ENCODE peak calls at places on chromosome X, in eight cellular contexts. One of them, this sample, is unnamed.

GRCh38 chrX:53732797-53733196 is 46.3 kb upstream of the HUWE1 start:
- DNase-seq in thoracic aorta: no peak
- DNase-seq in ascending aorta: no peak
- DNase-seq in left lung: no peak
- DNase-seq in transverse colon: no peak
- DNase-seq in HL-60: no peak
- DNase-seq in OCI-LY7: no peak
- DNase-seq in dorsolateral prefrontal cortex: no peak
- DNase-seq in this sample: no peak

GRCh38 chrX:1582686-1583437 is 8.5 kb upstream of the AKAP17A start:
- DNase-seq in ascending aorta: no peak
- DNase-seq in OCI-LY7: peak
- DNase-seq in thoracic aorta: no peak
- DNase-seq in HL-60: peak
- DNase-seq in transverse colon: no peak
- DNase-seq in left lung: peak
- DNase-seq in dorsolateral prefrontal cortex: no peak
- DNase-seq in this sample: no peak

GRCh38 chrX:104913348-104913747 is 307.1 kb downstream of the TEX13A start:
- DNase-seq in thoracic aorta: no peak
- DNase-seq in dorsolateral prefrontal cortex: no peak
- DNase-seq in transverse colon: no peak
- DNase-seq in HL-60: no peak
- DNase-seq in left lung: no peak
- DNase-seq in ascending aorta: no peak
- DNase-seq in OCI-LY7: peak
- DNase-seq in this sample: no peak

GRCh38 chrX:111098874-111099273 is 2.9 kb downstream of the PAK3 start:
- DNase-seq in OCI-LY7: peak
- DNase-seq in thoracic aorta: no peak
- DNase-seq in HL-60: peak
- DNase-seq in transverse colon: peak
- DNase-seq in ascending aorta: no peak
- DNase-seq in dorsolateral prefrontal cortex: peak
- DNase-seq in left lung: peak
- DNase-seq in this sample: no peak

GRCh38 chrX:48508400-48509244 is at the start of gene PORCN:
- DNase-seq in HL-60: peak
- DNase-seq in ascending aorta: peak
- DNase-seq in thoracic aorta: no peak
- DNase-seq in transverse colon: peak
- DNase-seq in OCI-LY7: peak
- DNase-seq in dorsolateral prefrontal cortex: peak
- DNase-seq in left lung: peak
- DNase-seq in this sample: peak

GRCh38 chrX:15391850-15392249 is 7.6 kb upstream of the VEGFD start:
- DNase-seq in HL-60: no peak
- DNase-seq in ascending aorta: no peak
- DNase-seq in OCI-LY7: no peak
- DNase-seq in left lung: no peak
- DNase-seq in dorsolateral prefrontal cortex: no peak
- DNase-seq in thoracic aorta: no peak
- DNase-seq in transverse colon: no peak
- DNase-seq in this sample: no peak

GRCh38 chrX:66632986-66633385 is 5.9 kb downstream of the EDA2R start:
- DNase-seq in ascending aorta: no peak
- DNase-seq in dorsolateral prefrontal cortex: no peak
- DNase-seq in thoracic aorta: no peak
- DNase-seq in OCI-LY7: no peak
- DNase-seq in transverse colon: no peak
- DNase-seq in left lung: no peak
- DNase-seq in HL-60: no peak
- DNase-seq in this sample: no peak

GRCh38 chrX:72308566-72309296 is 3.0 kb upstream of the CITED1 start:
- DNase-seq in ascending aorta: no peak
- DNase-seq in OCI-LY7: no peak
- DNase-seq in dorsolateral prefrontal cortex: no peak
- DNase-seq in HL-60: peak
- DNase-seq in thoracic aorta: no peak
- DNase-seq in transverse colon: peak
- DNase-seq in left lung: peak
- DNase-seq in this sample: no peak

GRCh38 chrX:49226946-49227345 is 6.2 kb downstream of the CACNA1F start:
- DNase-seq in ascending aorta: no peak
- DNase-seq in thoracic aorta: no peak
- DNase-seq in dorsolateral prefrontal cortex: no peak
- DNase-seq in left lung: no peak
- DNase-seq in HL-60: no peak
- DNase-seq in OCI-LY7: no peak
- DNase-seq in transverse colon: no peak
- DNase-seq in this sample: no peak

GRCh38 chrX:146448791-146449190 is 360.8 kb upstream of the CXorf51B start:
- DNase-seq in dorsolateral prefrontal cortex: no peak
- DNase-seq in thoracic aorta: no peak
- DNase-seq in left lung: no peak
- DNase-seq in ascending aorta: no peak
- DNase-seq in transverse colon: no peak
- DNase-seq in HL-60: no peak
- DNase-seq in OCI-LY7: no peak
- DNase-seq in this sample: no peak

GRCh38 chrX:150365051-150365952 is 2.2 kb downstream of the MAMLD1 start:
- DNase-seq in dorsolateral prefrontal cortex: peak
- DNase-seq in OCI-LY7: no peak
- DNase-seq in transverse colon: peak
- DNase-seq in thoracic aorta: no peak
- DNase-seq in HL-60: peak
- DNase-seq in ascending aorta: no peak
- DNase-seq in left lung: peak
- DNase-seq in this sample: peak

GRCh38 chrX:100368167-100368566 is 41.9 kb downstream of the PCDH19 start:
- DNase-seq in transverse colon: no peak
- DNase-seq in thoracic aorta: no peak
- DNase-seq in left lung: no peak
- DNase-seq in OCI-LY7: peak
- DNase-seq in HL-60: peak
- DNase-seq in ascending aorta: no peak
- DNase-seq in dorsolateral prefrontal cortex: no peak
- DNase-seq in this sample: no peak

GRCh38 chrX:110251961-110252360 is 65.9 kb downstream of the AMMECR1 start:
- DNase-seq in HL-60: no peak
- DNase-seq in transverse colon: no peak
- DNase-seq in thoracic aorta: no peak
- DNase-seq in OCI-LY7: no peak
- DNase-seq in dorsolateral prefrontal cortex: no peak
- DNase-seq in left lung: no peak
- DNase-seq in ascending aorta: no peak
- DNase-seq in this sample: no peak

GRCh38 chrX:10048076-10048475 is 80.9 kb downstream of the CLDN34 start:
- DNase-seq in dorsolateral prefrontal cortex: no peak
- DNase-seq in HL-60: no peak
- DNase-seq in left lung: no peak
- DNase-seq in OCI-LY7: no peak
- DNase-seq in thoracic aorta: no peak
- DNase-seq in ascending aorta: no peak
- DNase-seq in transverse colon: no peak
- DNase-seq in this sample: no peak

GRCh38 chrX:6813836-6814370 is 279.0 kb upstream of the VCX3A start:
- DNase-seq in HL-60: no peak
- DNase-seq in thoracic aorta: no peak
- DNase-seq in dorsolateral prefrontal cortex: no peak
- DNase-seq in OCI-LY7: no peak
- DNase-seq in ascending aorta: no peak
- DNase-seq in left lung: no peak
- DNase-seq in transverse colon: no peak
- DNase-seq in this sample: no peak

GRCh38 chrX:150805736-150806135 is 92.7 kb downstream of the CD99L2 start:
- DNase-seq in OCI-LY7: no peak
- DNase-seq in HL-60: no peak
- DNase-seq in thoracic aorta: no peak
- DNase-seq in dorsolateral prefrontal cortex: no peak
- DNase-seq in transverse colon: no peak
- DNase-seq in left lung: no peak
- DNase-seq in ascending aorta: no peak
- DNase-seq in this sample: no peak

GRCh38 chrX:42385730-42386129 is 392.2 kb downstream of the PPP1R2C start:
- DNase-seq in dorsolateral prefrontal cortex: no peak
- DNase-seq in OCI-LY7: no peak
- DNase-seq in ascending aorta: no peak
- DNase-seq in transverse colon: no peak
- DNase-seq in left lung: no peak
- DNase-seq in HL-60: no peak
- DNase-seq in thoracic aorta: no peak
- DNase-seq in this sample: no peak

GRCh38 chrX:136525738-136526606 is 6.0 kb upstream of the VGLL1 start:
- DNase-seq in dorsolateral prefrontal cortex: no peak
- DNase-seq in ascending aorta: no peak
- DNase-seq in OCI-LY7: no peak
- DNase-seq in HL-60: no peak
- DNase-seq in left lung: no peak
- DNase-seq in transverse colon: peak
- DNase-seq in thoracic aorta: peak
- DNase-seq in this sample: peak

GRCh38 chrX:31423575-31424284 is 351.9 kb upstream of the FTHL17 start:
- DNase-seq in ascending aorta: no peak
- DNase-seq in OCI-LY7: peak
- DNase-seq in HL-60: peak
- DNase-seq in transverse colon: peak
- DNase-seq in left lung: no peak
- DNase-seq in thoracic aorta: no peak
- DNase-seq in dorsolateral prefrontal cortex: no peak
- DNase-seq in this sample: no peak

DNA sequence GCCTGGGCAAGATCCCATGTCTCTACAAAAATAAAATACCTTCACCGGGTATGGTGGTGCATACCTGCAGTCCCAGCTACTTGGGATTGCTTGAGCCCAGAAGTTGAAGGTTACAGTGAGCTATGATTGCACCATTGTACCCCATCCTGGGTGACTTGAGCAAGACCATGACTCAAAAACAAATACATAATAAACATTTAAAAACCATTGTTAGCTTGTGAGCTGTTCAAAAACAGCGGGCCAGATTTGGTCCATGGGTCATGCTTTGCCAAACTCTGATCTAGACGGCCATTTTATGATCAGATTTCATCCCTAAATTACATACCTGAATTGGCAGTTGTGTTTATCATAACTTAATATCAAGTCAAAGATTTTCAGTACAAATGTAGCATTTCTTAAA is 76.0 kb upstream of the GPM6B start:
- DNase-seq in left lung: no peak
- DNase-seq in HL-60: no peak
- DNase-seq in transverse colon: no peak
- DNase-seq in OCI-LY7: no peak
- DNase-seq in dorsolateral prefrontal cortex: no peak
- DNase-seq in thoracic aorta: no peak
- DNase-seq in ascending aorta: no peak
- DNase-seq in this sample: no peak
- TF ChIP-seq CTCF in left lung: no peak
- TF ChIP-seq CTCF in HL-60: no peak
- TF ChIP-seq CTCF in transverse colon: no peak
- TF ChIP-seq CTCF in OCI-LY7: no peak
- TF ChIP-seq CTCF in dorsolateral prefrontal cortex: no peak
- TF ChIP-seq CTCF in thoracic aorta: no peak
- TF ChIP-seq CTCF in ascending aorta: no peak
- TF ChIP-seq CTCF in this sample: no peak

DNA sequence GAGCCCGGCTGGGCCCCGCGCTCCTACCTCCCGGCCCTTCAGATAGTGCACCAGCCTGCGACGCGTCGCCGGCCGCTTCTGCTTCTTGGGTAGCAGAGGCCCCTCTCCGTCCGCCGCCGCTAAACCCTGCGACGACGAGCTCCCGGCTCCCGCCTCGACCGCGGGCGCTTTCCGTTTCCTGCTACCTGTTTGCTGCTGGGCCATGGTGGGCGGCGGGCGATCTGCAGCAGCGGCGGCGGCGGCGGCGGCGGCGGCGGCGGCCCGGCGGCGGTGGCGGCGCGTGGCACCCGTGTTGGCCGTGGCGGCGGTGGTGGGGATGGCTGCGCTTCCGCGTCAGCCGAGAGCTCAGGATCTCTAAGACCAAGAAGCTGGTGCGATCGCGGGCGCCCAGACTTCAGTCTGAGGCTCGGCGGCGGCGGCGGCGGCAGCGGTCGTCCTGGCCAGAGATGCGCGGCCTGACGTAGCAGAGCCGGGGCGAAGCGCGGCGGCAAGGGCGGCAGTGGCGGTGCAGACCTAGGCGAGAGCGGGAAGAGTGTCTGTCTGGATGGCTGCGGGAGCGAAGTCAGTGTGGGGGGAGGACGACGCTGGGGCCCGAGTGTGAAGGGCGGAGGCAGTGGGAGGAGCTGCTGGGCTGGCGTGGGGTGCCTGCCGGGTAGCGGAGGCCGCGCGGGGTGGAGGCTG is at the start of gene DCAF12L2:
- DNase-seq in transverse colon: no peak
- DNase-seq in ascending aorta: no peak
- DNase-seq in thoracic aorta: no peak
- DNase-seq in HL-60: no peak
- DNase-seq in dorsolateral prefrontal cortex: no peak
- DNase-seq in OCI-LY7: no peak
- DNase-seq in left lung: peak
- DNase-seq in this sample: no peak
- H3K4me3 ChIP-seq in transverse colon: peak
- H3K4me3 ChIP-seq in ascending aorta: peak
- H3K4me3 ChIP-seq in thoracic aorta: peak
- H3K4me3 ChIP-seq in HL-60: no peak
- H3K4me3 ChIP-seq in dorsolateral prefrontal cortex: peak
- H3K4me3 ChIP-seq in OCI-LY7: no peak
- H3K4me3 ChIP-seq in left lung: no peak
- H3K4me3 ChIP-seq in this sample: peak

DNA sequence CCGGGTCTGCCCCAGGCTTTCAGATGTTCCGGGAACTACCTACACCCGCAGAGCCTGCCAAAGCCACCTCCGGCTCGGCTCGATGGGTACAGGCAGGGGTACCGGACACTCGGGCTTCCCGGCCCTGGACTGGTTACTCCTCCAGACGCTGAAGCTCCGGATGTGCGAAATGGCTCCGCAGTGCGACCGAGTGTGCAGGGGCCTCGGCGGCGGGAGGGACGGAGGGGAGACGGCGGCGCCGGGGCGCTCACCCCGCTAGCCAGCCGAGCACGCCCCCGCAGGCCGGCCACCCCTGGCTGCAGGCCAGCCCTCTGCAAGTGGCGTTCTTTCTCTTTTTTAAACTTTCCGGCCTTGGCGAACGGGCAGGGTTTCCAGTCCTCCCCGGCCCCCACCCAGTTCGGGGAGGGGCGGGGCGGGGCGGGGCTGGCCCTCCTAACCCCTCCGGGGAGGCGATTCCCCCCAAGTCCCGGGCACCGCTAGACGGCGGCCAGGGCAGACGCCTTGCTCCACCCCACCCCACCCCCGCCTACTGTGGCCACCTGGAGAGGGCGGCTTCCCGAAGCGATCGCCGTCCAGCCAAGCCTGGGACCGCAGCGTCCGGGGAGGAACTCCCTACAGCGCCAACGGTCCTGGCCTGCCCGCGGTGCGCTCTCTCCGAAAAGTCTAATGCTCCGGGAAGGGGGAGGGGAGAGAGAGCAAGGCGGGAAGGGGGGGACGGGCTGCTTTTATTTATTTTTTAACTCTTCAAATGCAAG is 7.5 kb downstream of the BCOR start:
- DNase-seq in HL-60: no peak
- DNase-seq in OCI-LY7: peak
- DNase-seq in transverse colon: peak
- DNase-seq in thoracic aorta: no peak
- DNase-seq in ascending aorta: no peak
- DNase-seq in dorsolateral prefrontal cortex: no peak
- DNase-seq in left lung: peak
- DNase-seq in this sample: no peak
- H3K27ac ChIP-seq in HL-60: no peak
- H3K27ac ChIP-seq in OCI-LY7: no peak
- H3K27ac ChIP-seq in transverse colon: peak
- H3K27ac ChIP-seq in thoracic aorta: peak
- H3K27ac ChIP-seq in ascending aorta: peak
- H3K27ac ChIP-seq in dorsolateral prefrontal cortex: no peak
- H3K27ac ChIP-seq in left lung: no peak
- H3K27ac ChIP-seq in this sample: peak

GRCh38 chrX:101462892-101463291 is 22.4 kb upstream of the ARMCX4 start:
- DNase-seq in HL-60: peak
- DNase-seq in thoracic aorta: no peak
- DNase-seq in transverse colon: no peak
- DNase-seq in ascending aorta: no peak
- DNase-seq in dorsolateral prefrontal cortex: no peak
- DNase-seq in OCI-LY7: peak
- DNase-seq in left lung: no peak
- DNase-seq in this sample: no peak
- TF ChIP-seq CTCF in HL-60: no peak
- TF ChIP-seq CTCF in thoracic aorta: no peak
- TF ChIP-seq CTCF in transverse colon: no peak
- TF ChIP-seq CTCF in ascending aorta: no peak
- TF ChIP-seq CTCF in dorsolateral prefrontal cortex: peak
- TF ChIP-seq CTCF in OCI-LY7: peak
- TF ChIP-seq CTCF in left lung: no peak
- TF ChIP-seq CTCF in this sample: no peak

This sample was measured in coronary artery.